ENCODE peak calls at places on chromosome 10, in four cellular contexts. D, U, Z and J are unnamed samples.

GRCh38 chr10:15440204-15440711 is 69.2 kb upstream of the FAM171A1 start:
- DNase-seq in Z (no peak), U (no peak), D (no peak), J (no peak)

GRCh38 chr10:133277993-133278576 is 1.4 kb upstream of the ADAM8 start:
- DNase-seq in Z (no peak), D (no peak), U (no peak), J (no peak)

GRCh38 chr10:14953452-14954000 is 370 bp downstream of the DCLRE1C start:
- DNase-seq in U (peak), D (peak), Z (no peak), J (peak)

GRCh38 chr10:103659674-103660363 is 166.3 kb downstream of the NEURL1 start:
- DNase-seq in Z (peak), U (peak), D (no peak), J (peak)

GRCh38 chr10:78754269-78755074 is 314.3 kb upstream of the ZMIZ1 start:
- DNase-seq in U (no peak), D (no peak), Z (no peak), J (no peak)

GRCh38 chr10:24951201-24952145 is 933 bp downstream of the PRTFDC1 start:
- DNase-seq in Z (no peak), D (peak), U (no peak), J (no peak)

GRCh38 chr10:122485670-122486069 is 24.3 kb downstream of the HTRA1 start:
- DNase-seq in D (no peak), U (no peak), Z (no peak), J (no peak)

GRCh38 chr10:62805139-62806092 is 896 bp downstream of the ADO start:
- DNase-seq in D (peak), U (no peak), Z (peak), J (peak)

GRCh38 chr10:85429126-85429525 is 937.5 kb downstream of the GRID1 start:
- DNase-seq in Z (no peak), D (no peak), U (no peak), J (no peak)

GRCh38 chr10:115093776-115094361 is 704 bp downstream of the ATRNL1 start:
- DNase-seq in Z (no peak), D (peak), U (no peak), J (peak)

GRCh38 chr10:34696423-34696822 is 118.7 kb downstream of the PARD3 start:
- DNase-seq in D (no peak), U (no peak), Z (no peak), J (no peak)